ENCODE peak calls at places on chromosomes 12 and 14, in seven cellular contexts. B is globus pallidus; J is EH; G is pancreas; Q is NCI-H1694 treated with DMSO at 0.1 percent for 48 hours; U is effector memory CD8-positive, alpha-beta T cell; Z is glomerular endothelial cell. K is an unnamed sample.

GRCh38 chr14:51304428-51304827 is 64.4 kb downstream of the TMX1 start:
- DNase-seq in B (no peak), J (peak), G (no peak), Q (no peak), U (no peak), Z (no peak), K (no peak)

GRCh38 chr12:49980501-49981158 is 7.9 kb downstream of the AQP6 start:
- DNase-seq in B (no peak), J (no peak), G (no peak), Q (no peak), U (no peak), Z (no peak), K (no peak)

GRCh38 chr12:57477710-57478681 is 1.7 kb downstream of the ARHGAP9 start:
- DNase-seq in B (no peak), J (peak), G (no peak), Q (no peak), U (peak), Z (no peak), K (no peak)

GRCh38 chr12:131912526-131913274 is 16.4 kb upstream of the PUS1 start:
- DNase-seq in B (peak), J (peak), G (peak), Q (no peak), U (no peak), Z (no peak), K (peak)

GRCh38 chr14:103679351-103679750 is 35.9 kb downstream of the XRCC3 start:
- DNase-seq in B (no peak), J (peak), G (no peak), Q (peak), U (no peak), Z (peak), K (no peak)

GRCh38 chr12:106255493-106255892 is 7.7 kb upstream of the CKAP4 start:
- DNase-seq in B (no peak), J (no peak), G (no peak), Q (no peak), U (no peak), Z (no peak), K (no peak)

GRCh38 chr14:84403585-84403984 is 1126.4 kb upstream of the FLRT2 start:
- DNase-seq in B (no peak), J (no peak), G (no peak), Q (no peak), U (no peak), Z (no peak), K (no peak)

GRCh38 chr14:69713127-69713800 is 53.7 kb upstream of the SRSF5 start:
- DNase-seq in B (no peak), J (no peak), G (peak), Q (peak), U (no peak), Z (no peak), K (no peak)

GRCh38 chr12:5787828-5788227 is 157.2 kb downstream of the ANO2 start:
- DNase-seq in B (no peak), J (no peak), G (no peak), Q (no peak), U (no peak), Z (no peak), K (no peak)

GRCh38 chr12:107386569-107386968 is 293.2 kb upstream of the CRY1 start:
- DNase-seq in B (no peak), J (no peak), G (no peak), Q (no peak), U (no peak), Z (no peak), K (no peak)

GRCh38 chr12:104576980-104577925 is 120.5 kb downstream of the CHST11 start:
- DNase-seq in B (no peak), J (peak), G (no peak), Q (no peak), U (no peak), Z (no peak), K (no peak)

GRCh38 chr14:34059925-34060746 is 109.3 kb upstream of the EGLN3 start:
- DNase-seq in B (peak), J (peak), G (peak), Q (no peak), U (peak), Z (no peak), K (peak)

GRCh38 chr14:94663965-94664704 is 51.9 kb downstream of the SERPINA3 start:
- DNase-seq in B (no peak), J (no peak), G (no peak), Q (no peak), U (no peak), Z (no peak), K (no peak)

GRCh38 chr12:6053541-6053940 is 70.9 kb downstream of the VWF start:
- DNase-seq in B (no peak), J (peak), G (no peak), Q (no peak), U (no peak), Z (peak), K (no peak)

GRCh38 chr14:74882103-74882920 is 596 bp downstream of the DLST start:
- DNase-seq in B (no peak), J (peak), G (no peak), Q (no peak), U (peak), Z (peak), K (no peak)

GRCh38 chr12:15329891-15330290 is 7.6 kb downstream of the PTPRO start:
- DNase-seq in B (no peak), J (no peak), G (no peak), Q (no peak), U (no peak), Z (no peak), K (no peak)

GRCh38 chr14:65506801-65507200 is 94.3 kb downstream of the FUT8 start:
- DNase-seq in B (no peak), J (no peak), G (no peak), Q (no peak), U (no peak), Z (no peak), K (no peak)

GRCh38 chr12:110906088-110906487 is 14.3 kb downstream of the MYL2 start:
- DNase-seq in B (no peak), J (no peak), G (no peak), Q (no peak), U (no peak), Z (no peak), K (no peak)

GRCh38 chr12:69239922-69240624 is 704 bp downstream of the CPSF6 start:
- DNase-seq in B (peak), J (peak), G (peak), Q (no peak), U (peak), Z (no peak), K (peak)

GRCh38 chr14:54599932-54600331 is 33.0 kb downstream of the SAMD4A start:
- DNase-seq in B (no peak), J (peak), G (no peak), Q (no peak), U (no peak), Z (no peak), K (no peak)

GRCh38 chr14:92515510-92516343 is 2.1 kb downstream of the RIN3 start:
- DNase-seq in B (peak), J (no peak), G (no peak), Q (no peak), U (no peak), Z (no peak), K (peak)

GRCh38 chr12:86526060-86526595 is 269.9 kb upstream of the MGAT4C start:
- DNase-seq in B (no peak), J (no peak), G (no peak), Q (no peak), U (no peak), Z (no peak), K (no peak)

GRCh38 chr12:121560392-121561021 is 20.3 kb downstream of the KDM2B start:
- DNase-seq in B (no peak), J (no peak), G (no peak), Q (no peak), U (no peak), Z (no peak), K (no peak)

GRCh38 chr14:100476012-100476822 is 111.0 kb downstream of the BEGAIN start:
- DNase-seq in B (no peak), J (peak), G (peak), Q (no peak), U (no peak), Z (no peak), K (no peak)

GRCh38 chr14:64818151-64818550 is 61.6 kb downstream of the SPTB start:
- DNase-seq in B (no peak), J (no peak), G (no peak), Q (no peak), U (no peak), Z (no peak), K (no peak)